ENCODE peak calls at places on chromosomes 5 and 9, in ten cellular contexts. Z is kidney glomerular epithelial cell; S is stimulated activated CD8-positive, alpha-beta memory T cell treated with anti-CD3 and anti-CD28 coated beads, Interleukin-12 subunit alpha, Interleukin-12 subunit beta, amount 100 ng/mL, for 1 hour; D is IMR-90; R is dorsolateral prefrontal cortex; L is PC-3; U is nephron progenitor cell; E is NCI-H526 treated with DMSO at 0.1 percent for 48 hours; Y is KG1; X is effector CD4-positive, alpha-beta T cell. K is an unnamed sample.

GRCh38 chr5:538271-538771 is 14.1 kb upstream of the SLC9A3 start:
- DNase-seq in Z (no peak), S (no peak), D (no peak), R (no peak), L (no peak), U (no peak), E (no peak), Y (no peak), X (no peak), K (no peak)

GRCh38 chr9:112061152-112061740 is 113.9 kb downstream of the SUSD1 start:
- DNase-seq in Z (peak; percentile 98), S (no peak), D (peak; percentile 99), R (no peak), L (peak; percentile 90), U (no peak), E (no peak), Y (no peak), X (peak; percentile 2), K (no peak)

GRCh38 chr5:179827684-179828083 is 7.0 kb downstream of the SQSTM1 start:
- DNase-seq in Z (no peak), S (no peak), D (peak; percentile 73), R (no peak), L (peak; percentile 63), U (no peak), E (no peak), Y (peak; percentile 26), X (no peak), K (no peak)

GRCh38 chr5:77707786-77708185 is 68.4 kb downstream of the TBCA start:
- DNase-seq in Z (peak; percentile 26), S (no peak), D (peak; percentile 36), R (no peak), L (no peak), U (no peak), E (no peak), Y (no peak), X (no peak), K (no peak)

GRCh38 chr5:111595425-111595824 is 83.1 kb upstream of the STARD4 start:
- DNase-seq in Z (no peak), S (no peak), D (no peak), R (no peak), L (no peak), U (no peak), E (no peak), Y (no peak), X (no peak), K (no peak)

GRCh38 chr5:179332741-179333290 is 12.4 kb downstream of the ADAMTS2 start:
- DNase-seq in Z (no peak), S (no peak), D (no peak), R (no peak), L (no peak), U (no peak), E (no peak), Y (no peak), X (no peak), K (no peak)

GRCh38 chr5:14268236-14268701 is 125.1 kb downstream of the TRIO start:
- DNase-seq in Z (peak; percentile 46), S (no peak), D (peak; percentile 81), R (no peak), L (peak; percentile 99), U (no peak), E (no peak), Y (no peak), X (no peak), K (no peak)

GRCh38 chr9:113164536-113165300 is 13.9 kb downstream of the SLC31A2 start:
- DNase-seq in Z (no peak), S (no peak), D (peak; percentile 58), R (peak; percentile 53), L (no peak), U (no peak), E (no peak), Y (no peak), X (no peak), K (no peak)

GRCh38 chr9:70696694-70697335 is 282.4 kb upstream of the KLF9 start:
- DNase-seq in Z (no peak), S (no peak), D (no peak), R (no peak), L (no peak), U (no peak), E (no peak), Y (no peak), X (no peak), K (peak; percentile 99)

GRCh38 chr5:127518319-127518621 is 830 bp downstream of the PRRC1 start:
- DNase-seq in Z (peak; percentile 15), S (no peak), D (peak; percentile 57), R (no peak), L (peak; percentile 57), U (no peak), E (no peak), Y (no peak), X (no peak), K (no peak)

GRCh38 chr5:147515269-147515668 is 5.4 kb upstream of the DPYSL3 start:
- DNase-seq in Z (no peak), S (no peak), D (no peak), R (no peak), L (no peak), U (no peak), E (no peak), Y (no peak), X (no peak), K (no peak)

GRCh38 chr9:82665324-82665723 is 397.6 kb downstream of the RASEF start:
- DNase-seq in Z (no peak), S (no peak), D (no peak), R (no peak), L (peak; percentile 52), U (no peak), E (peak; percentile 0), Y (no peak), X (no peak), K (no peak)

GRCh38 chr5:106522296-106522695 is 1148.4 kb downstream of the EFNA5 start:
- DNase-seq in Z (no peak), S (no peak), D (no peak), R (no peak), L (peak; percentile 9), U (no peak), E (no peak), Y (no peak), X (no peak), K (no peak)

GRCh38 chr5:151770383-151771258 is 1.1 kb upstream of the G3BP1 start:
- DNase-seq in Z (peak; percentile 59), S (no peak), D (peak; percentile 42), R (peak; percentile 45), L (no peak), U (peak; percentile 72), E (peak; percentile 58), Y (no peak), X (no peak), K (peak; percentile 70)

GRCh38 chr5:133304707-133305216 is 252.9 kb downstream of the HSPA4 start:
- DNase-seq in Z (no peak), S (no peak), D (no peak), R (no peak), L (no peak), U (no peak), E (no peak), Y (no peak), X (no peak), K (no peak)

GRCh38 chr5:19891658-19892057 is 96.3 kb downstream of the CDH18 start:
- DNase-seq in Z (peak; percentile 16), S (no peak), D (peak; percentile 72), R (no peak), L (peak; percentile 58), U (no peak), E (no peak), Y (no peak), X (no peak), K (no peak)